ENCODE peak calls at places on chromosomes 13 and 19, in eight cellular contexts. Y, K, Z, D, T, P, X and M are unnamed samples.

GRCh38 chr13:51325837-51326236 is 13.7 kb upstream of the SERPINE3 start:
- DNase-seq in Y (no peak), K (no peak), Z (no peak), D (no peak), T (no peak), P (no peak), X (no peak), M (no peak)

GRCh38 chr13:39836038-39836437 is 180.6 kb downstream of the COG6 start:
- DNase-seq in Y (no peak), K (no peak), Z (no peak), D (no peak), T (no peak), P (no peak), X (peak; percentile 5), M (no peak)

GRCh38 chr19:58439576-58440554 is at the start of gene ZNF132:
- DNase-seq in Y (peak; percentile 100), K (peak; percentile 86), Z (peak; percentile 85), D (peak; percentile 99), T (peak; percentile 100), P (peak; percentile 97), X (no peak), M (peak; percentile 42)

GRCh38 chr13:24777171-24777570 is 13.2 kb downstream of the RNF17 start:
- DNase-seq in Y (no peak), K (no peak), Z (no peak), D (no peak), T (no peak), P (no peak), X (no peak), M (no peak)

GRCh38 chr19:1826557-1827521 is 14.8 kb upstream of the ATP8B3 start:
- DNase-seq in Y (no peak), K (peak; percentile 65), Z (peak; percentile 36), D (no peak), T (no peak), P (peak; percentile 81), X (no peak), M (peak; percentile 38)

GRCh38 chr13:52925775-52926285 is 77.4 kb upstream of the PCDH8 start:
- DNase-seq in Y (no peak), K (no peak), Z (no peak), D (no peak), T (no peak), P (no peak), X (no peak), M (no peak)

GRCh38 chr19:51948979-51949378 is 21.7 kb downstream of the ZNF613 start:
- DNase-seq in Y (peak; percentile 4), K (no peak), Z (no peak), D (no peak), T (peak; percentile 32), P (no peak), X (no peak), M (no peak)

GRCh38 chr19:43634516-43634876 is 5.2 kb downstream of the CADM4 start:
- DNase-seq in Y (no peak), K (no peak), Z (no peak), D (no peak), T (no peak), P (no peak), X (no peak), M (no peak)

GRCh38 chr19:7762719-7763293 is at the start of gene CLEC4M:
- DNase-seq in Y (no peak), K (no peak), Z (no peak), D (no peak), T (no peak), P (no peak), X (no peak), M (no peak)
- TF ChIP-seq CTCF in Y (no peak), K (no peak), Z (no peak), D (no peak), T (no peak), P (no peak), X (no peak), M (no peak)

GRCh38 chr19:6023085-6023682 is 45.2 kb upstream of the RANBP3 start:
- DNase-seq in Y (peak; percentile 54), K (no peak), Z (no peak), D (no peak), T (peak; percentile 68), P (no peak), X (no peak), M (no peak)

GRCh38 chr19:6022570-6023049 is 44.7 kb upstream of the RANBP3 start:
- DNase-seq in Y (no peak), K (no peak), Z (no peak), D (no peak), T (no peak), P (no peak), X (no peak), M (no peak)

GRCh38 chr19:6020166-6020967 is 42.4 kb upstream of the RANBP3 start:
- DNase-seq in Y (no peak), K (no peak), Z (no peak), D (no peak), T (no peak), P (no peak), X (no peak), M (no peak)

GRCh38 chr19:6020972-6021805 is 43.2 kb upstream of the RANBP3 start:
- DNase-seq in Y (no peak), K (no peak), Z (no peak), D (no peak), T (no peak), P (no peak), X (no peak), M (no peak)

GRCh38 chr19:6021878-6022569 is 44.1 kb upstream of the RANBP3 start:
- DNase-seq in Y (peak; percentile 75), K (peak; percentile 90), Z (peak; percentile 66), D (peak; percentile 70), T (peak; percentile 78), P (peak; percentile 83), X (peak; percentile 15), M (peak; percentile 89)
- TF ChIP-seq CTCF in Y (peak; percentile 67), K (peak; percentile 83), Z (peak; percentile 55), D (peak; percentile 77), T (peak; percentile 67), P (peak; percentile 83), X (peak; percentile 39), M (peak; percentile 81)

DNA sequence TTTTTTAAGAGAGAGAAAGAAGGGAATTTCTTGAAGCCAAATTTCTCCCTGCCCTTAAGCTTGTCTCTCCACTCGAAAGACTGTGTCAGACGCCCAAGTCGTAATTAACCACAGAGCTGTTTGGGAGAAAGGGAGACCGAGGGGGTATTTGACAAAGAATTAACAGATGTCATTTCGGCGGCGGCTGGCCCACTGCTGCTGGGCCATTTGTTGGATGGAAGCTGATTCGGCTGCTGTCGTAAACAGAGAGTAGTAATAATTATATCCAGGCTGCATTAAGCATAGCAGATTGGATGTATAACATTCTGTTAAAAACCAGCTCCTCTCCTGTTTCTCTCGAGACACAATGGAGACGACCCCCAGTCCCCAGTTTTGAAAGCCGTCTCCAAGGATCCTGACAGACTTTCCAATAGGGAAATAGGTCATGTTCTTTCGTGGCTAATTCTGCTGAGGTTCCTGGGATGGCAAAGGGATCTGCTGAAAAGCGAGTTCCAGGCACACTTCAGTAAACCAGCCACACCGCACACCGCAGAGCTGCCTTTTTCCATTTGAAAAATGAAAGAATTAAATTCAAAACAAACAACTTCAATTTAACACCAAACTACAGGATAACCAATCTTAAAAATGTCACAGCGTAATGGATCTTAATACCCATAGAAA is 71.5 kb downstream of the KCTD15 start:
- DNase-seq in Y (peak; percentile 12), K (no peak), Z (no peak), D (no peak), T (no peak), P (no peak), X (no peak), M (no peak)
- TF ChIP-seq CTCF in Y (no peak), K (no peak), Z (no peak), D (no peak), T (no peak), P (no peak), X (no peak), M (no peak)

GRCh38 chr13:21066946-21067345 is 5.6 kb upstream of the LATS2 start:
- DNase-seq in Y (no peak), K (no peak), Z (no peak), D (no peak), T (no peak), P (no peak), X (no peak), M (no peak)
- TF ChIP-seq CTCF in Y (no peak), K (no peak), Z (no peak), D (no peak), T (no peak), P (no peak), X (no peak), M (no peak)